ENCODE peak calls at places on chromosomes 7 and 10, in four cellular contexts. H is tibial artery, X is T-helper 17 cell, R is NCI-H1092. A is an unnamed sample.

GRCh38 chr10:11560076-11560709 is 51.3 kb downstream of the USP6NL start:
- DNase-seq in H (no peak), X (no peak), R (no peak), A (no peak)

GRCh38 chr7:33905389-33906032 is at the start of gene BMPER:
- DNase-seq in H (no peak), X (no peak), R (peak), A (peak)

GRCh38 chr7:28984631-28985030 is 26.5 kb upstream of the TRIL start:
- DNase-seq in H (peak), X (no peak), R (no peak), A (no peak)

GRCh38 chr7:5333121-5334050 is 50.6 kb downstream of the SLC29A4 start:
- DNase-seq in H (no peak), X (no peak), R (no peak), A (no peak)

GRCh38 chr7:100891555-100891954 is 2.0 kb upstream of the UFSP1 start:
- DNase-seq in H (no peak), X (no peak), R (no peak), A (no peak)

GRCh38 chr7:2037805-2038635 is 194.7 kb downstream of the MAD1L1 start:
- DNase-seq in H (peak), X (no peak), R (no peak), A (no peak)

GRCh38 chr7:116653204-116653603 is 18.8 kb upstream of the MET start:
- DNase-seq in H (no peak), X (no peak), R (no peak), A (no peak)

GRCh38 chr7:83058667-83059066 is 104.0 kb downstream of the PCLO start:
- DNase-seq in H (no peak), X (no peak), R (no peak), A (no peak)

GRCh38 chr10:68938117-68938516 is 17.9 kb upstream of the DDX21 start:
- DNase-seq in H (no peak), X (no peak), R (no peak), A (no peak)

GRCh38 chr7:26291251-26291650 is 411 bp upstream of the SNX10 start:
- DNase-seq in H (no peak), X (no peak), R (no peak), A (no peak)

GRCh38 chr10:127463548-127463947 is 85.6 kb upstream of the NPS start:
- DNase-seq in H (no peak), X (no peak), R (no peak), A (no peak)

GRCh38 chr7:83005410-83005809 is 157.3 kb downstream of the PCLO start:
- DNase-seq in H (no peak), X (no peak), R (no peak), A (no peak)

GRCh38 chr10:91080776-91081175 is 139.7 kb upstream of the PCGF5 start:
- DNase-seq in H (no peak), X (no peak), R (no peak), A (no peak)

GRCh38 chr7:14521183-14521582 is 381.4 kb downstream of the DGKB start:
- DNase-seq in H (no peak), X (no peak), R (no peak), A (no peak)